ENCODE peak calls at places on chromosome 17, in six cellular contexts. A is prostate gland, Z is AG04450, I is lower lobe of right lung, F is H1, K is IMR-90. G is an unnamed sample.

GRCh38 chr17:2865228-2865627 is 69.0 kb downstream of the RAP1GAP2 start:
- DNase-seq in K (no peak), I (no peak), F (no peak), A (no peak), Z (no peak), G (no peak)

GRCh38 chr17:45976755-45977505 is 22.1 kb upstream of the STH start:
- DNase-seq in F (no peak), A (no peak), K (peak), I (no peak), Z (no peak), G (no peak)

GRCh38 chr17:65552214-65552613 is 9.2 kb downstream of the AXIN2 start:
- DNase-seq in I (peak), A (no peak), K (no peak), Z (no peak), F (no peak), G (no peak)

GRCh38 chr17:40068917-40069750 is 6.4 kb downstream of the THRA start:
- DNase-seq in A (peak), F (no peak), I (peak), K (peak), Z (peak), G (peak)

GRCh38 chr17:64950871-64951270 is 31.6 kb upstream of the LRRC37A3 start:
- DNase-seq in F (no peak), A (no peak), Z (no peak), K (peak), I (no peak), G (no peak)

GRCh38 chr17:67606471-67606870 is 111.3 kb upstream of the NOL11 start:
- DNase-seq in Z (no peak), A (peak), F (no peak), K (peak), I (no peak), G (no peak)

GRCh38 chr17:14201595-14201994 is 35.1 kb downstream of the CDRT15 start:
- DNase-seq in Z (no peak), I (peak), K (no peak), A (no peak), F (no peak), G (no peak)

GRCh38 chr17:40949406-40949805 is 12.0 kb upstream of the KRT23 start:
- DNase-seq in K (no peak), I (no peak), Z (no peak), F (no peak), A (no peak), G (no peak)

GRCh38 chr17:56021681-56022205 is 131.5 kb upstream of the ANKFN1 start:
- DNase-seq in A (no peak), Z (no peak), K (no peak), I (no peak), F (no peak), G (no peak)

GRCh38 chr17:50453901-50454300 is 14.8 kb downstream of the CHAD start:
- DNase-seq in F (no peak), A (no peak), Z (no peak), I (no peak), K (no peak), G (no peak)

GRCh38 chr17:55783684-55784245 is 32.9 kb downstream of the PCTP start:
- DNase-seq in Z (no peak), A (no peak), K (no peak), I (peak), F (no peak), G (no peak)

GRCh38 chr17:17966399-17966798 is 5.8 kb downstream of the TOM1L2 start:
- DNase-seq in A (no peak), F (no peak), K (no peak), Z (no peak), I (no peak), G (no peak)

GRCh38 chr17:6853764-6854442 is 22.4 kb upstream of the TEKT1 start:
- DNase-seq in Z (no peak), I (no peak), K (no peak), F (peak), A (no peak), G (no peak)

GRCh38 chr17:57911834-57912673 is 43.2 kb downstream of the CUEDC1 start:
- DNase-seq in K (no peak), Z (no peak), F (no peak), A (peak), I (peak), G (no peak)

GRCh38 chr17:46818319-46818928 is at the start of gene WNT3:
- DNase-seq in I (peak), Z (no peak), K (no peak), A (no peak), F (no peak), G (no peak)

GRCh38 chr17:40004712-40005111 is 10.5 kb upstream of the CSF3 start:
- DNase-seq in F (no peak), Z (no peak), I (no peak), K (no peak), A (no peak), G (no peak)

GRCh38 chr17:48903401-48903800 is 4.8 kb upstream of the UBE2Z start:
- DNase-seq in F (no peak), A (no peak), K (no peak), Z (no peak), I (no peak), G (no peak)

GRCh38 chr17:67293251-67294203 is 48.5 kb upstream of the HELZ start:
- DNase-seq in A (peak), I (peak), Z (no peak), F (peak), K (peak), G (no peak)

GRCh38 chr17:4566785-4567184 is 6.4 kb upstream of the GGT6 start:
- DNase-seq in I (peak), A (peak), K (peak), Z (no peak), F (no peak), G (no peak)

GRCh38 chr17:1829579-1830257 is at the start of the genes RPA1 and SMYD4:
- DNase-seq in K (peak), I (peak), F (peak), A (peak), Z (peak), G (no peak)

GRCh38 chr17:74842146-74842598 is 17.5 kb downstream of the GRIN2C start:
- DNase-seq in K (no peak), Z (no peak), I (no peak), F (no peak), A (no peak), G (no peak)

GRCh38 chr17:45229681-45230409 is 8.2 kb downstream of the FMNL1 start:
- DNase-seq in Z (no peak), F (no peak), K (no peak), I (no peak), A (no peak), G (no peak)

GRCh38 chr17:51115179-51115578 is 5.5 kb downstream of the SPAG9 start:
- DNase-seq in I (no peak), A (no peak), F (no peak), K (no peak), Z (no peak), G (no peak)

GRCh38 chr17:63464691-63465090 is 12.2 kb upstream of the ACE start:
- DNase-seq in I (no peak), Z (no peak), A (no peak), F (no peak), K (no peak), G (no peak)

GRCh38 chr17:15919466-15919865 is 25.5 kb upstream of the ADORA2B start:
- DNase-seq in I (no peak), Z (no peak), A (no peak), F (no peak), K (no peak), G (no peak)

GRCh38 chr17:56203430-56203829 is 50.2 kb downstream of the ANKFN1 start:
- DNase-seq in A (no peak), I (no peak), Z (no peak), F (no peak), K (no peak), G (no peak)

GRCh38 chr17:1055751-1056645 is 59.1 kb downstream of the TIMM22 start:
- DNase-seq in K (peak), I (peak), A (peak), Z (peak), F (no peak), G (no peak)

GRCh38 chr17:64297467-64298088 is 34.5 kb upstream of the TEX2 start:
- DNase-seq in A (no peak), K (no peak), F (no peak), I (no peak), Z (no peak), G (no peak)

GRCh38 chr17:73743802-73744201 is 99.6 kb upstream of the SDK2 start:
- DNase-seq in K (no peak), Z (no peak), I (no peak), A (no peak), F (no peak), G (no peak)

GRCh38 chr17:9104370-9105041 is 83.2 kb downstream of the NTN1 start:
- DNase-seq in F (no peak), Z (no peak), A (no peak), K (no peak), I (no peak), G (no peak)

GRCh38 chr17:61459434-61459809 is 7.2 kb downstream of the TBX4 start:
- DNase-seq in F (no peak), A (no peak), I (no peak), Z (no peak), K (no peak), G (no peak)

GRCh38 chr17:13024526-13025263 is 6.9 kb upstream of the ELAC2 start:
- DNase-seq in Z (peak), F (peak), K (peak), A (peak), I (peak), G (no peak)

GRCh38 chr17:49640556-49640955 is 37.3 kb downstream of the SPOP start:
- DNase-seq in I (no peak), F (no peak), Z (no peak), A (no peak), K (no peak), G (no peak)

GRCh38 chr17:38404174-38404943 is 23.9 kb upstream of the ARHGAP23 start:
- DNase-seq in K (no peak), A (no peak), F (no peak), Z (no peak), I (no peak), G (no peak)

GRCh38 chr17:66975614-66976378 is 11.3 kb downstream of the CACNG4 start:
- DNase-seq in A (peak), K (no peak), I (no peak), F (no peak), Z (no peak), G (no peak)

GRCh38 chr17:55530064-55530463 is 18.8 kb upstream of the SMIM36 start:
- DNase-seq in A (no peak), I (no peak), K (no peak), F (no peak), Z (no peak), G (no peak)

GRCh38 chr17:30278032-30278431 is 13.7 kb downstream of the BLMH start:
- DNase-seq in A (no peak), Z (no peak), I (no peak), F (no peak), K (peak), G (no peak)

GRCh38 chr17:28385037-28385797 is 13.7 kb downstream of the SARM1 start:
- DNase-seq in K (no peak), F (no peak), Z (no peak), A (no peak), I (peak), G (no peak)
- H3K4me3 ChIP-seq in K (no peak), F (peak), Z (no peak), A (peak), I (peak), G (no peak)

GRCh38 chr17:42405963-42406495 is 17.0 kb downstream of the CAVIN1 start:
- DNase-seq in F (no peak), I (peak), Z (no peak), A (peak), K (peak), G (no peak)
- TF ChIP-seq CTCF in F (peak), I (peak), Z (peak), A (peak), K (peak), G (peak)

DNA sequence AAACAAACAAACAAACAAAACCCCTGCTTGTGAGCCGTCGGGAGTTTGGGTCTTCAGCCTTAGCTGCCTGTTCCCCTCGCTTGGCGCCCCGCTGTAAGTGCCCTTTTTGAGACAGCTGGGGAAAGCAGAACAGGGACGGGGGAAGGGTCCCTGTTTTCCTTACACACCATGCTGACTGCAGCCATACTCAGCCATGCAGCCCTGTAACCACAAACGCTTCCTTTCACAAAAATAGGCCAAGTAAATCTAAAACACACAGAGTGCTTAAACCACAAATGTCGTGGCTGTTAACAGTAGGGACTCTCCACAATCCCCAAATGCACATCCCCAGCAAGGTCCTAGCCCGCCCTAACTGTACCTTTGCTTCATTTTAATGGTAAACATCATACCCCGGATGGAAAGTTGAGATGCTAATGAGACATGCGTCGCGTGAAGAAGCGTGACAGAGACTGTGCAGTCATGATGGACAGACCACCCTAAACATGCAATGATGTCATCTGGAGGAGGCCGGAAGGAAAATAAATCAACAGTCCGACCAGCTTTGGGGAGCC is 129.9 kb downstream of the MGAT5B start:
- DNase-seq in A (no peak), Z (no peak), K (no peak), F (no peak), I (no peak), G (no peak)
- H3K4me3 ChIP-seq in A (no peak), Z (no peak), K (no peak), F (no peak), I (no peak), G (no peak)

GRCh38 chr17:79840204-79840988 is 1.2 kb upstream of the CBX4 start:
- DNase-seq in I (peak), A (peak), K (peak), Z (no peak), F (no peak), G (no peak)
- TF ChIP-seq CTCF in I (peak), A (peak), K (peak), Z (peak), F (peak), G (peak)

GRCh38 chr17:79680381-79680780 is 50.4 kb upstream of the ENPP7 start:
- DNase-seq in Z (no peak), F (no peak), A (no peak), K (no peak), I (no peak), G (no peak)
- H3K4me3 ChIP-seq in Z (no peak), F (no peak), A (no peak), K (no peak), I (no peak), G (no peak)

DNA sequence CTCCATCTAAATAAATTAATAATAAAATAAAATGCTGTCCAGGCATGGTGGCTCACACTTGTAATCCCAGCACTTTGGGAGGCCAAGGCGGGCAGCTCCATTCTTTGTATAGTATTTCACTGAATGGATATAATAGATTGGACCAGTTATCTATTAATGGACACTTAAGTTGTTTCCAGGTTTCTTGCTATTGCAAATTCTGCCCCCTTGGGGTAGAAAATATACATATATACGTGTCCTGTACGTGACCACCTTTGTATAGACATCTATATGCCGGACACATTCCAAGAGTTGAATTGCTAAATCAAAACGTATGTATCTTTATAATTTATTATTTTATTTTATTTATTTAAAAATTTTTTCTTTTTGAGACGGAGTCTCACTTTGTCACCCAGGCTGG is 3.9 kb upstream of the EXOC7 start:
- DNase-seq in F (no peak), A (no peak), I (peak), Z (no peak), K (no peak), G (no peak)
- TF ChIP-seq CTCF in F (no peak), A (no peak), I (no peak), Z (no peak), K (no peak), G (no peak)